ENCODE peak calls at places on chromosomes 3 and 15, in four cellular contexts. B is upper lobe of right lung, T is neuronal stem cell, Z is cardiac muscle cell. D is an unnamed sample.

GRCh38 chr3:198028718-198029117 is 68.7 kb downstream of the LMLN start:
- DNase-seq in B (no peak), T (no peak), Z (peak; percentile 49), D (no peak)

GRCh38 chr15:48582472-48583235 is 62.9 kb downstream of the FBN1 start:
- DNase-seq in B (no peak), T (no peak), Z (peak; percentile 97), D (no peak)

GRCh38 chr3:89300519-89300918 is 193.1 kb downstream of the EPHA3 start:
- DNase-seq in B (no peak), T (no peak), Z (no peak), D (no peak)

GRCh38 chr15:27846722-27847420 is 252.2 kb downstream of the OCA2 start:
- DNase-seq in B (no peak), T (no peak), Z (no peak), D (no peak)

GRCh38 chr15:98715890-98716443 is 67.6 kb downstream of the IGF1R start:
- DNase-seq in B (no peak), T (no peak), Z (no peak), D (no peak)

GRCh38 chr3:72303926-72304325 is 519.0 kb upstream of the PROK2 start:
- DNase-seq in B (no peak), T (no peak), Z (peak; percentile 70), D (peak; percentile 52)

GRCh38 chr3:148698190-148698806 is 595 bp downstream of the AGTR1 start:
- DNase-seq in B (no peak), T (no peak), Z (no peak), D (no peak)

GRCh38 chr3:127541320-127541719 is 49.2 kb downstream of the TPRA1 start:
- DNase-seq in B (no peak), T (no peak), Z (no peak), D (no peak)

GRCh38 chr15:70892912-70893560 is 410 bp downstream of the LRRC49 start:
- DNase-seq in B (no peak), T (no peak), Z (peak; percentile 77), D (no peak)

GRCh38 chr3:159845737-159846136 is 142.9 kb upstream of the IL12A start:
- DNase-seq in B (no peak), T (no peak), Z (no peak), D (no peak)

GRCh38 chr3:123936400-123936799 is 24.6 kb downstream of the CCDC14 start:
- DNase-seq in B (no peak), T (no peak), Z (no peak), D (no peak)

GRCh38 chr3:123935830-123936229 is 25.2 kb downstream of the CCDC14 start:
- DNase-seq in B (no peak), T (no peak), Z (no peak), D (no peak)

GRCh38 chr3:123941150-123941941 is 19.7 kb downstream of the CCDC14 start:
- DNase-seq in B (no peak), T (no peak), Z (no peak), D (no peak)

GRCh38 chr3:123934250-123934649 is 26.8 kb downstream of the CCDC14 start:
- DNase-seq in B (no peak), T (no peak), Z (no peak), D (no peak)

GRCh38 chr3:123939706-123940105 is 21.3 kb downstream of the CCDC14 start:
- DNase-seq in B (no peak), T (no peak), Z (no peak), D (no peak)
- H3K36me3 ChIP-seq in B (peaks cover 30% of the 10 kb centered on the region), T (peaks cover 7% of the 10 kb centered on the region), Z (peaks cover 28% of the 10 kb centered on the region), D (peaks cover 8% of the 10 kb centered on the region)

GRCh38 chr3:11566916-11567315 is 76.8 kb downstream of the VGLL4 start:
- DNase-seq in B (no peak), T (no peak), Z (no peak), D (peak; percentile 90)

GRCh38 chr3:11570251-11570650 is 73.5 kb downstream of the VGLL4 start:
- DNase-seq in B (no peak), T (no peak), Z (no peak), D (peak; percentile 39)

GRCh38 chr3:11569156-11569741 is 74.5 kb downstream of the VGLL4 start:
- DNase-seq in B (no peak), T (no peak), Z (no peak), D (peak; percentile 43)

GRCh38 chr3:11567516-11568467 is 75.9 kb downstream of the VGLL4 start:
- DNase-seq in B (no peak), T (no peak), Z (peak; percentile 77), D (peak; percentile 47)

DNA sequence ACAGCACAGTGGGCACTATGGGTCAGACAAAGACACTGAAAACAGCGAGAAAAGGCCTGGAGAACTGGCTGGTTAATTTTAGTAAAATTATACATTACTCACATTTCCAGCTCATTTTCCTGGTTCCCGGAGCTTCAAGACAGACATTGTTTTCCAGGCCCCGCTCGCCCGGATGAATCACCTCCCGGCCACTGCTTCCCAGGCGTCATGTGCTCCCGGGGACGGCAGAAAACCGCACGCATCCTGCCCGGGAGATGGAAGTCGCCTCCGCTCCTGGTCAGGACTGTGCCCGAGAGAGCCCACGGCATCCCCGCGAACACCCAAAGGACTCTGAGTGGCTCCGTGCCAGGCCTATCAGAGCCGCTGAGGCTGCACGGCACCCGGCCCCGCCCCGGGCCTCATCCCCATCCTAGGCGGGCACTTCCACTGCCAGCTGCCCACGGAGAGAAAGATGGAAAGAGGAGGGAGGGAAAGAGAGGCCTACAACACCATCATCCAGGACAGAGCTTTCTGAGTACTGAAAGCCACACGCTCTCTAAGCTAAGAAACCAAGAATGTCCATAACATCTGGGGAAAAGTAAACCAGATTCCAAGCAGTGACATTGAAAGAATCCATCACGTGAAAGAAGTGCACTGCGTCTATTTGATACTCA is 75.1 kb downstream of the VGLL4 start:
- DNase-seq in B (no peak), T (no peak), Z (peak; percentile 92), D (peak; percentile 61)
- H3K4me3 ChIP-seq in B (no peak overlapping the region), T (no peak overlapping the region), Z (no peak overlapping the region), D (no peak overlapping the region)

GRCh38 chr15:78915341-78916087 is 29.3 kb downstream of the CTSH start:
- DNase-seq in B (peak; percentile 82), T (no peak), Z (peak; percentile 27), D (peak; percentile 9)

GRCh38 chr15:78913012-78913411 is 31.8 kb downstream of the CTSH start:
- DNase-seq in B (no peak), T (no peak), Z (no peak), D (peak; percentile 8)

GRCh38 chr15:78910836-78911235 is 34.0 kb downstream of the CTSH start:
- DNase-seq in B (no peak), T (no peak), Z (no peak), D (no peak)

GRCh38 chr15:78917888-78918287 is 27.0 kb downstream of the CTSH start:
- DNase-seq in B (no peak), T (no peak), Z (no peak), D (peak; percentile 34)

DNA sequence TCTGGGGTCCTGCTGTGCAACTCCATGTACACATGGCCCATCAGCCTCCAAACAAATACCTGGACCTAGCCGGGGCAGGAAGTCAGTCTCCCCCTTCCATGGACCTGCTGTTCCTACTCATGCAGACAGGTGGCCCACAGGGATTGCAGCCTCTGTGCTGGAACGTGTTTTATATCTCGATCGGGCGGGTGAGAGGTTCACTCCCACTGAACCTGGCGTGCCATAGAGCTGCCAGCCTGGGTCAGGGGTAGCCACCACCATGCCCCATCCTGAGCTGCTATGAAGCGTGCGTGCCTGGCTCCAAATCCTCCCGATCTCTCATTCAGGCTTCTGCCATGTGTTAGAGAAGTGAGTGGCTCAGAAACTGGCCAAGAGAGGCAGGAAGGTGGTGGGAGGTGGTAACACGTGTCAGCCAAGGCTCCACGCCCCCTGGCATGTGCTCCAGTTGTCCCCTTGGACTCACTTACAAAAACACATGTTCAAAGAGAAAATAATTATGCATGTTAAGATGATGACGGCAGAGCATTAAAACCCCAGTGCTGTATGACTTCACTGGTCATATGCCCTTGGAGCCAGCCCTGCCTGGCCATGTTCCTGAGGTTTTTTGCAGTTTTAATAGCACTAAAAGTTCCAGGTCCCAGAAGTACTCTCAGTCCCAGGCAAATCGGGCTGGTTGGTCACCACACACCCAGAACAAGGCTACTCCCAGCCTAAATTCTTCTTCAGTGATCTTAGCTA is 30.6 kb downstream of the CTSH start:
- DNase-seq in B (no peak), T (no peak), Z (no peak), D (peak; percentile 78)
- H3K36me3 ChIP-seq in B (peaks cover 73% of the 10 kb centered on the region), T (peaks cover 22% of the 10 kb centered on the region), Z (peaks cover 10% of the 10 kb centered on the region), D (peaks cover 16% of the 10 kb centered on the region)

DNA sequence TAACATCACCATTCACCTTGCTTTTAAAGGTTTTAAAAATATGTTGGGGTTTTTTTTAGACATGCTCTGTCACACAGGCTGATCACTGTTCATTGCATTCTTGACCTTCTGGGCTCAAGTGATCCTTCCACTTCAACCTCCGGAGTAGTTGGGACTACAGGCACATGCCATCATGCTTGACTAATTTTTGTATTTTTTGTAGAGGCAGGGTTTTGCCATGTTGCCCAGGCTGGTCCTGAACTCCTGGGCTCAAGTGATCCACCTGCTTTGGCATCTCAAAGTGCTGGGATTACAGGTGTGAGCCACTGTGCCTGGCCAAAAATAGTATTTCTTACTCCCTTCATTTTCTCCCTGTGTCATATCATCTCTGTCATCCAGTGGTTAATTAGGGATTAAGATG is 101.4 kb downstream of the PIK3R4 start:
- DNase-seq in B (no peak), T (no peak), Z (no peak), D (no peak)
- H3K4me3 ChIP-seq in B (no peak overlapping the region), T (no peak overlapping the region), Z (no peak overlapping the region), D (no peak overlapping the region)

GRCh38 chr3:32147509-32147908 is 41.1 kb downstream of the GPD1L start:
- DNase-seq in B (no peak), T (no peak), Z (no peak), D (peak; percentile 7)

GRCh38 chr3:32147935-32148334 is 41.5 kb downstream of the GPD1L start:
- DNase-seq in B (no peak), T (no peak), Z (no peak), D (peak; percentile 10)

GRCh38 chr3:32143849-32144757 is 37.7 kb downstream of the GPD1L start:
- DNase-seq in B (no peak), T (peak; percentile 58), Z (peak; percentile 96), D (no peak)

GRCh38 chr3:32146669-32147315 is 40.4 kb downstream of the GPD1L start:
- DNase-seq in B (no peak), T (no peak), Z (no peak), D (no peak)

DNA sequence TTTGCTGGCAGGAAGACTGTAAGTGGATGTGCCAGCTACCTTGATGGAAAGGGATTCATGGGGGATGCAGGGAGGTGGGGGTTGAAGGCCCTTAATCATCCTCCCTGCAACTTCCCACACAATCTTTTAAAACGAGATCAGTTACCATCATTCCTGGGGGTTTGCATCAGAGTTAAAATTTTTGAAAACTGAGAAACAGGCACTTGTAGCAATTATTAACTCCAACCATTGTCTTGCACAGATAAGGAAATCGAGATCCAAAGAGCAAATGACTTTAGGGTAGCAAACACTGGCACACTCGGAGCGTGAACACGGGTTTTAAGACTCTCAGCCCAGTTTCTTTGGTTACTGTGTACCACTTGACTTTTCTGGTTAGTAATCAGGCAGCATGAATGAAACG is 41.9 kb downstream of the GPD1L start:
- DNase-seq in B (no peak), T (no peak), Z (no peak), D (no peak)
- H3K36me3 ChIP-seq in B (peaks cover 64% of the 10 kb centered on the region), T (no peaks in the 10 kb centered on the region), Z (no peaks in the 10 kb centered on the region), D (no peaks in the 10 kb centered on the region)